ENCODE peak calls at places on chromosome 20, in five cellular contexts. H is HepG2, S is K562, C is H1, R is GM12878. W is an unnamed sample.

GRCh38 chr20:62735331-62735821 is 26.7 kb downstream of the NTSR1 start:
- DNase-seq in H (no peak), S (no peak), C (no peak), R (no peak), W (no peak)

GRCh38 chr20:6832811-6833210 is 65.3 kb downstream of the BMP2 start:
- DNase-seq in H (no peak), S (no peak), C (no peak), R (no peak), W (no peak)

GRCh38 chr20:46695888-46696287 is 6.6 kb upstream of the TP53RK start:
- DNase-seq in H (no peak), S (no peak), C (no peak), R (no peak), W (no peak)

GRCh38 chr20:6665621-6666345 is 101.7 kb upstream of the BMP2 start:
- DNase-seq in H (peak; percentile 10), S (no peak), C (no peak), R (no peak), W (no peak)

GRCh38 chr20:4876731-4877130 is 124.6 kb downstream of the SLC23A2 start:
- DNase-seq in H (no peak), S (no peak), C (no peak), R (no peak), W (no peak)

GRCh38 chr20:5835234-5835845 is 85.1 kb downstream of the SHLD1 start:
- DNase-seq in H (peak; percentile 78), S (no peak), C (no peak), R (no peak), W (no peak)

GRCh38 chr20:3874194-3874824 is 14.9 kb upstream of the PANK2 start:
- DNase-seq in H (no peak), S (no peak), C (no peak), R (no peak), W (no peak)

GRCh38 chr20:63238491-63239126 is 2.9 kb downstream of the BIRC7 start:
- DNase-seq in H (no peak), S (peak; percentile 52), C (no peak), R (no peak), W (no peak)

GRCh38 chr20:51275816-51276215 is 252.9 kb upstream of the KCNG1 start:
- DNase-seq in H (no peak), S (no peak), C (no peak), R (no peak), W (no peak)

GRCh38 chr20:62489186-62489939 is 13.6 kb upstream of the GATA5 start:
- DNase-seq in H (no peak), S (peak; percentile 65), C (no peak), R (no peak), W (no peak)

GRCh38 chr20:1264727-1265126 is 1.4 kb upstream of the SNPH start:
- DNase-seq in H (no peak), S (no peak), C (no peak), R (no peak), W (no peak)

GRCh38 chr20:55255016-55255415 is 750.3 kb downstream of the CBLN4 start:
- DNase-seq in H (no peak), S (no peak), C (no peak), R (no peak), W (no peak)

GRCh38 chr20:19260412-19261090 is 48.1 kb downstream of the SLC24A3 start:
- DNase-seq in H (no peak), S (no peak), C (no peak), R (no peak), W (no peak)

GRCh38 chr20:14963262-14963663 is 625.9 kb upstream of the FLRT3 start:
- DNase-seq in H (peak; percentile 35), S (no peak), C (no peak), R (no peak), W (no peak)

GRCh38 chr20:50238081-50238800 is 47.6 kb downstream of the CEBPB start:
- DNase-seq in H (no peak), S (no peak), C (no peak), R (no peak), W (no peak)

GRCh38 chr20:50233325-50234212 is 42.9 kb downstream of the CEBPB start:
- DNase-seq in H (no peak), S (no peak), C (no peak), R (no peak), W (no peak)

GRCh38 chr20:50240092-50240491 is 49.5 kb downstream of the CEBPB start:
- DNase-seq in H (no peak), S (no peak), C (no peak), R (no peak), W (no peak)

GRCh38 chr20:50234288-50234687 is 43.7 kb downstream of the CEBPB start:
- DNase-seq in H (no peak), S (no peak), C (no peak), R (no peak), W (no peak)

GRCh38 chr20:50237349-50237748 is 46.7 kb downstream of the CEBPB start:
- DNase-seq in H (peak; percentile 75), S (no peak), C (no peak), R (no peak), W (no peak)
- TF ChIP-seq CREB1 in H (no peak), S (no peak), C (no peak), R (no peak), W (no peak)

DNA sequence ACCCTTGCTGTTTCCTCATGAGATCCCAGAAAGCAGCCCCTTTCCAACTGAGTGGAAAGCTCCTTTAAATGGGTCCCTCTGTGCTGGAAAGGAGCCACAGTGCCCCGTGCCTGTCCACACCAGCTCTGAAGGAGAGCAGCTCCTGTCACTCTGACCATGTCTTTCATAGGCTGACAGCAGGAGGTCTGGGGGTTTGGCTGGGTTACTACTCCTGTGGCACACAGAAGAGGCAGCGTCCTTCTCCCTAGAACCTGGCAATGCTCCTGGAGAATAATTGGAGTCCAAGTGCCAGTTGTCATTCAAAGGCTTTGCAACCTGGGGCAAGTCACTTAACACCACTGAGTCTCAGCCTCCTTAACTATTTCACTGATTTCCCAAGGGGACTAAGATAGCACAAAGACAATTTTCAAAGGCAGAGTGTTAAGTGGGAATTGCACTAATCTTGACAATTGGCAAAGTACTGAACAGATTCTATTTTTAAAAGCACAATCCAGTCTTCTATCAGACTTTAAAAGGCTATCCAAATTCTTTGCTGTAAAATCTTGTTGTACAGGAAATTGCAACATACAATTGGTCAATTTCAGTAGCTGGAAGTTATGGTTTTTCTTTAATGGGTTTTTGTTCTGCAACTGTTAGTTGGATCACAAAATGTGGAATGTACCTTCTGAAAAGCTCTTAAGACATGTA is 457.2 kb downstream of the KIF16B start:
- DNase-seq in H (no peak), S (no peak), C (no peak), R (no peak), W (peak; percentile 11)
- TF ChIP-seq ATF3 in H (no peak), S (no peak), C (no peak), R (no peak), W (no peak)

GRCh38 chr20:57372157-57372556 is 19.0 kb upstream of the RBM38 start:
- DNase-seq in H (no peak), S (no peak), C (no peak), R (no peak), W (no peak)
- TF ChIP-seq CREB1 in H (no peak), S (no peak), C (no peak), R (no peak), W (no peak)

GRCh38 chr20:23606652-23607049 is 934 bp upstream of the CST9 start:
- DNase-seq in H (peak; percentile 77), S (peak; percentile 68), C (peak; percentile 95), R (no peak), W (peak; percentile 91)
- TF ChIP-seq ATF3 in H (no peak), S (no peak), C (no peak), R (no peak), W (no peak)

DNA sequence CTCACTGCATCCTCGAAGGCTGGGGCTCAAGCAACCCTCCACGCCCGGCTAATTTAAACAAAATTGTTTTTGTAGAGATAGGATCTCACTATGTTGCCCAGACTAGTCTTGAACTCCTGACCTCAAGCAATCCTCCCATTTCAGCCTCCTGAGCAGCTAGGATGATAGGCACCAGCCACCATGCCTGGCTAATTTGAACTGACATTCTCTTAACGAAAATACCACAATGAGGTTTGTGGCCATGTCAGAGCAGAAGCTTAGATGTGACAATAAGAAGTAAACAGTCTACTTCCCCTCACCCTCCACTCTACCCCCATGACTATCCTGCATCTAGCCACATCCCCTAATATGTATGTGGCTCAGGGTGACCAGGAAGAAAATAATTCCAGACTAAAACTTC is 74.8 kb upstream of the PLCB4 start:
- DNase-seq in H (no peak), S (no peak), C (no peak), R (no peak), W (no peak)
- TF ChIP-seq CREB1 in H (no peak), S (no peak), C (no peak), R (no peak), W (no peak)

W was measured in WTC11.